ENCODE peak calls at places on chromosomes 6 and 20, in nine cellular contexts. One of them, this sample, is unnamed.

GRCh38 chr6:168206681-168207274 is 112.8 kb downstream of the DACT2 start:
- DNase-seq in CD8-positive, alpha-beta T cell: no peak
- DNase-seq in Panc1: no peak
- DNase-seq in posterior vena cava: peak; percentile 78
- DNase-seq in NCI-H510A treated with DMSO at 0.1 percent for 48 hours: no peak
- DNase-seq in AG09319: no peak
- DNase-seq in C1 segment of cervical spinal cord: no peak
- DNase-seq in HS-5: no peak
- DNase-seq in activated CD4-positive, alpha-beta T cell treated with anti-CD3 and anti-CD28 coated beads for 48 hours: no peak
- DNase-seq in this sample: no peak

GRCh38 chr6:127972815-127973214 is 72.0 kb upstream of the THEMIS start:
- DNase-seq in CD8-positive, alpha-beta T cell: no peak
- DNase-seq in Panc1: no peak
- DNase-seq in posterior vena cava: no peak
- DNase-seq in NCI-H510A treated with DMSO at 0.1 percent for 48 hours: no peak
- DNase-seq in AG09319: no peak
- DNase-seq in C1 segment of cervical spinal cord: no peak
- DNase-seq in HS-5: no peak
- DNase-seq in activated CD4-positive, alpha-beta T cell treated with anti-CD3 and anti-CD28 coated beads for 48 hours: peak; percentile 66
- DNase-seq in this sample: no peak

GRCh38 chr20:38260025-38260377 is 534 bp downstream of the KIAA1755 start:
- DNase-seq in CD8-positive, alpha-beta T cell: no peak
- DNase-seq in Panc1: no peak
- DNase-seq in posterior vena cava: peak; percentile 16
- DNase-seq in NCI-H510A treated with DMSO at 0.1 percent for 48 hours: no peak
- DNase-seq in AG09319: no peak
- DNase-seq in C1 segment of cervical spinal cord: peak; percentile 43
- DNase-seq in HS-5: no peak
- DNase-seq in activated CD4-positive, alpha-beta T cell treated with anti-CD3 and anti-CD28 coated beads for 48 hours: no peak
- DNase-seq in this sample: no peak

GRCh38 chr6:2085657-2086056 is 159.7 kb downstream of the GMDS start:
- DNase-seq in CD8-positive, alpha-beta T cell: no peak
- DNase-seq in Panc1: no peak
- DNase-seq in posterior vena cava: no peak
- DNase-seq in NCI-H510A treated with DMSO at 0.1 percent for 48 hours: no peak
- DNase-seq in AG09319: no peak
- DNase-seq in C1 segment of cervical spinal cord: no peak
- DNase-seq in HS-5: no peak
- DNase-seq in activated CD4-positive, alpha-beta T cell treated with anti-CD3 and anti-CD28 coated beads for 48 hours: no peak
- DNase-seq in this sample: no peak

GRCh38 chr20:2752631-2753455 is 47.6 kb downstream of the CPXM1 start:
- DNase-seq in CD8-positive, alpha-beta T cell: peak; percentile 18
- DNase-seq in Panc1: no peak
- DNase-seq in posterior vena cava: no peak
- DNase-seq in NCI-H510A treated with DMSO at 0.1 percent for 48 hours: no peak
- DNase-seq in AG09319: no peak
- DNase-seq in C1 segment of cervical spinal cord: no peak
- DNase-seq in HS-5: no peak
- DNase-seq in activated CD4-positive, alpha-beta T cell treated with anti-CD3 and anti-CD28 coated beads for 48 hours: peak; percentile 57
- DNase-seq in this sample: no peak

GRCh38 chr20:10798811-10799210 is 125.0 kb upstream of the JAG1 start:
- DNase-seq in CD8-positive, alpha-beta T cell: no peak
- DNase-seq in Panc1: no peak
- DNase-seq in posterior vena cava: no peak
- DNase-seq in NCI-H510A treated with DMSO at 0.1 percent for 48 hours: no peak
- DNase-seq in AG09319: no peak
- DNase-seq in C1 segment of cervical spinal cord: no peak
- DNase-seq in HS-5: no peak
- DNase-seq in activated CD4-positive, alpha-beta T cell treated with anti-CD3 and anti-CD28 coated beads for 48 hours: no peak
- DNase-seq in this sample: no peak

GRCh38 chr6:57252975-57253374 is 30.9 kb upstream of the RAB23 start:
- DNase-seq in CD8-positive, alpha-beta T cell: no peak
- DNase-seq in Panc1: no peak
- DNase-seq in posterior vena cava: no peak
- DNase-seq in NCI-H510A treated with DMSO at 0.1 percent for 48 hours: no peak
- DNase-seq in AG09319: no peak
- DNase-seq in C1 segment of cervical spinal cord: no peak
- DNase-seq in HS-5: no peak
- DNase-seq in activated CD4-positive, alpha-beta T cell treated with anti-CD3 and anti-CD28 coated beads for 48 hours: no peak
- DNase-seq in this sample: no peak

GRCh38 chr6:118542184-118542952 is 5.7 kb upstream of the PLN start:
- DNase-seq in CD8-positive, alpha-beta T cell: no peak
- DNase-seq in Panc1: no peak
- DNase-seq in posterior vena cava: no peak
- DNase-seq in NCI-H510A treated with DMSO at 0.1 percent for 48 hours: no peak
- DNase-seq in AG09319: no peak
- DNase-seq in C1 segment of cervical spinal cord: no peak
- DNase-seq in HS-5: no peak
- DNase-seq in activated CD4-positive, alpha-beta T cell treated with anti-CD3 and anti-CD28 coated beads for 48 hours: no peak
- DNase-seq in this sample: peak; percentile 50

GRCh38 chr6:150959071-150959637 is 93.7 kb downstream of the MTHFD1L start:
- DNase-seq in CD8-positive, alpha-beta T cell: no peak
- DNase-seq in Panc1: no peak
- DNase-seq in posterior vena cava: no peak
- DNase-seq in NCI-H510A treated with DMSO at 0.1 percent for 48 hours: no peak
- DNase-seq in AG09319: no peak
- DNase-seq in C1 segment of cervical spinal cord: no peak
- DNase-seq in HS-5: no peak
- DNase-seq in activated CD4-positive, alpha-beta T cell treated with anti-CD3 and anti-CD28 coated beads for 48 hours: no peak
- DNase-seq in this sample: no peak

GRCh38 chr6:25083784-25084507 is 148.2 kb upstream of the RIPOR2 start:
- DNase-seq in CD8-positive, alpha-beta T cell: no peak
- DNase-seq in Panc1: no peak
- DNase-seq in posterior vena cava: no peak
- DNase-seq in NCI-H510A treated with DMSO at 0.1 percent for 48 hours: no peak
- DNase-seq in AG09319: no peak
- DNase-seq in C1 segment of cervical spinal cord: no peak
- DNase-seq in HS-5: no peak
- DNase-seq in activated CD4-positive, alpha-beta T cell treated with anti-CD3 and anti-CD28 coated beads for 48 hours: no peak
- DNase-seq in this sample: no peak

GRCh38 chr20:15759546-15760216 is 813.6 kb downstream of the KIF16B start:
- DNase-seq in CD8-positive, alpha-beta T cell: no peak
- DNase-seq in Panc1: no peak
- DNase-seq in posterior vena cava: no peak
- DNase-seq in NCI-H510A treated with DMSO at 0.1 percent for 48 hours: no peak
- DNase-seq in AG09319: peak; percentile 1
- DNase-seq in C1 segment of cervical spinal cord: no peak
- DNase-seq in HS-5: no peak
- DNase-seq in activated CD4-positive, alpha-beta T cell treated with anti-CD3 and anti-CD28 coated beads for 48 hours: no peak
- DNase-seq in this sample: peak; percentile 18

GRCh38 chr20:4243071-4243470 is 227.7 kb upstream of the RNF24 start:
- DNase-seq in CD8-positive, alpha-beta T cell: no peak
- DNase-seq in Panc1: no peak
- DNase-seq in posterior vena cava: no peak
- DNase-seq in NCI-H510A treated with DMSO at 0.1 percent for 48 hours: no peak
- DNase-seq in AG09319: no peak
- DNase-seq in C1 segment of cervical spinal cord: no peak
- DNase-seq in HS-5: no peak
- DNase-seq in activated CD4-positive, alpha-beta T cell treated with anti-CD3 and anti-CD28 coated beads for 48 hours: no peak
- DNase-seq in this sample: no peak

GRCh38 chr6:7249946-7250643 is 62.9 kb downstream of the SSR1 start:
- DNase-seq in CD8-positive, alpha-beta T cell: no peak
- DNase-seq in Panc1: no peak
- DNase-seq in posterior vena cava: peak; percentile 62
- DNase-seq in NCI-H510A treated with DMSO at 0.1 percent for 48 hours: no peak
- DNase-seq in AG09319: no peak
- DNase-seq in C1 segment of cervical spinal cord: no peak
- DNase-seq in HS-5: no peak
- DNase-seq in activated CD4-positive, alpha-beta T cell treated with anti-CD3 and anti-CD28 coated beads for 48 hours: no peak
- DNase-seq in this sample: no peak

GRCh38 chr6:14309516-14309915 is 191.9 kb downstream of the CD83 start:
- DNase-seq in CD8-positive, alpha-beta T cell: no peak
- DNase-seq in Panc1: no peak
- DNase-seq in posterior vena cava: no peak
- DNase-seq in NCI-H510A treated with DMSO at 0.1 percent for 48 hours: peak; percentile 13
- DNase-seq in AG09319: no peak
- DNase-seq in C1 segment of cervical spinal cord: no peak
- DNase-seq in HS-5: no peak
- DNase-seq in activated CD4-positive, alpha-beta T cell treated with anti-CD3 and anti-CD28 coated beads for 48 hours: no peak
- DNase-seq in this sample: no peak

GRCh38 chr6:54980511-54981275 is 134.1 kb downstream of the FAM83B start:
- DNase-seq in CD8-positive, alpha-beta T cell: no peak
- DNase-seq in Panc1: no peak
- DNase-seq in posterior vena cava: no peak
- DNase-seq in NCI-H510A treated with DMSO at 0.1 percent for 48 hours: no peak
- DNase-seq in AG09319: peak; percentile 12
- DNase-seq in C1 segment of cervical spinal cord: no peak
- DNase-seq in HS-5: peak; percentile 69
- DNase-seq in activated CD4-positive, alpha-beta T cell treated with anti-CD3 and anti-CD28 coated beads for 48 hours: no peak
- DNase-seq in this sample: peak; percentile 77

GRCh38 chr6:73413102-73413501 is 18.5 kb downstream of the DDX43 start:
- DNase-seq in CD8-positive, alpha-beta T cell: no peak
- DNase-seq in Panc1: no peak
- DNase-seq in posterior vena cava: no peak
- DNase-seq in NCI-H510A treated with DMSO at 0.1 percent for 48 hours: no peak
- DNase-seq in AG09319: no peak
- DNase-seq in C1 segment of cervical spinal cord: no peak
- DNase-seq in HS-5: no peak
- DNase-seq in activated CD4-positive, alpha-beta T cell treated with anti-CD3 and anti-CD28 coated beads for 48 hours: no peak
- DNase-seq in this sample: no peak

GRCh38 chr20:33812673-33813462 is 1.7 kb downstream of the CHMP4B start:
- DNase-seq in CD8-positive, alpha-beta T cell: no peak
- DNase-seq in Panc1: no peak
- DNase-seq in posterior vena cava: no peak
- DNase-seq in NCI-H510A treated with DMSO at 0.1 percent for 48 hours: peak; percentile 34
- DNase-seq in AG09319: no peak
- DNase-seq in C1 segment of cervical spinal cord: no peak
- DNase-seq in HS-5: no peak
- DNase-seq in activated CD4-positive, alpha-beta T cell treated with anti-CD3 and anti-CD28 coated beads for 48 hours: no peak
- DNase-seq in this sample: no peak

GRCh38 chr6:144753023-144753705 is 468.0 kb downstream of the UTRN start:
- DNase-seq in CD8-positive, alpha-beta T cell: no peak
- DNase-seq in Panc1: no peak
- DNase-seq in posterior vena cava: no peak
- DNase-seq in NCI-H510A treated with DMSO at 0.1 percent for 48 hours: no peak
- DNase-seq in AG09319: no peak
- DNase-seq in C1 segment of cervical spinal cord: no peak
- DNase-seq in HS-5: no peak
- DNase-seq in activated CD4-positive, alpha-beta T cell treated with anti-CD3 and anti-CD28 coated beads for 48 hours: no peak
- DNase-seq in this sample: no peak

GRCh38 chr20:19850190-19850533 is 92.1 kb downstream of the RIN2 start:
- DNase-seq in CD8-positive, alpha-beta T cell: no peak
- DNase-seq in Panc1: no peak
- DNase-seq in posterior vena cava: no peak
- DNase-seq in NCI-H510A treated with DMSO at 0.1 percent for 48 hours: no peak
- DNase-seq in AG09319: no peak
- DNase-seq in C1 segment of cervical spinal cord: no peak
- DNase-seq in HS-5: no peak
- DNase-seq in activated CD4-positive, alpha-beta T cell treated with anti-CD3 and anti-CD28 coated beads for 48 hours: no peak
- DNase-seq in this sample: no peak

GRCh38 chr6:5763871-5764270 is 242.9 kb downstream of the NRN1 start:
- DNase-seq in CD8-positive, alpha-beta T cell: no peak
- DNase-seq in Panc1: no peak
- DNase-seq in posterior vena cava: no peak
- DNase-seq in NCI-H510A treated with DMSO at 0.1 percent for 48 hours: no peak
- DNase-seq in AG09319: no peak
- DNase-seq in C1 segment of cervical spinal cord: no peak
- DNase-seq in HS-5: no peak
- DNase-seq in activated CD4-positive, alpha-beta T cell treated with anti-CD3 and anti-CD28 coated beads for 48 hours: no peak
- DNase-seq in this sample: no peak

GRCh38 chr6:154508573-154509375 is 1.7 kb downstream of the CNKSR3 start:
- DNase-seq in CD8-positive, alpha-beta T cell: no peak
- DNase-seq in Panc1: no peak
- DNase-seq in posterior vena cava: no peak
- DNase-seq in NCI-H510A treated with DMSO at 0.1 percent for 48 hours: no peak
- DNase-seq in AG09319: no peak
- DNase-seq in C1 segment of cervical spinal cord: no peak
- DNase-seq in HS-5: no peak
- DNase-seq in activated CD4-positive, alpha-beta T cell treated with anti-CD3 and anti-CD28 coated beads for 48 hours: no peak
- DNase-seq in this sample: no peak

GRCh38 chr6:106163966-106164877 is 78.1 kb downstream of the PRDM1 start:
- DNase-seq in CD8-positive, alpha-beta T cell: no peak
- DNase-seq in Panc1: no peak
- DNase-seq in posterior vena cava: no peak
- DNase-seq in NCI-H510A treated with DMSO at 0.1 percent for 48 hours: no peak
- DNase-seq in AG09319: peak; percentile 48
- DNase-seq in C1 segment of cervical spinal cord: no peak
- DNase-seq in HS-5: no peak
- DNase-seq in activated CD4-positive, alpha-beta T cell treated with anti-CD3 and anti-CD28 coated beads for 48 hours: peak; percentile 83
- DNase-seq in this sample: peak; percentile 65

GRCh38 chr20:39342463-39342862 is 380.3 kb downstream of the DHX35 start:
- DNase-seq in CD8-positive, alpha-beta T cell: no peak
- DNase-seq in Panc1: no peak
- DNase-seq in posterior vena cava: no peak
- DNase-seq in NCI-H510A treated with DMSO at 0.1 percent for 48 hours: no peak
- DNase-seq in AG09319: no peak
- DNase-seq in C1 segment of cervical spinal cord: no peak
- DNase-seq in HS-5: no peak
- DNase-seq in activated CD4-positive, alpha-beta T cell treated with anti-CD3 and anti-CD28 coated beads for 48 hours: no peak
- DNase-seq in this sample: no peak

GRCh38 chr6:125129354-125129753 is 24.2 kb upstream of the TPD52L1 start:
- DNase-seq in CD8-positive, alpha-beta T cell: no peak
- DNase-seq in Panc1: no peak
- DNase-seq in posterior vena cava: no peak
- DNase-seq in NCI-H510A treated with DMSO at 0.1 percent for 48 hours: no peak
- DNase-seq in AG09319: no peak
- DNase-seq in C1 segment of cervical spinal cord: no peak
- DNase-seq in HS-5: no peak
- DNase-seq in activated CD4-positive, alpha-beta T cell treated with anti-CD3 and anti-CD28 coated beads for 48 hours: no peak
- DNase-seq in this sample: no peak

GRCh38 chr6:166162599-166163342 is 4.9 kb downstream of the TBXT start:
- DNase-seq in CD8-positive, alpha-beta T cell: no peak
- DNase-seq in Panc1: no peak
- DNase-seq in posterior vena cava: no peak
- DNase-seq in NCI-H510A treated with DMSO at 0.1 percent for 48 hours: no peak
- DNase-seq in AG09319: no peak
- DNase-seq in C1 segment of cervical spinal cord: no peak
- DNase-seq in HS-5: no peak
- DNase-seq in activated CD4-positive, alpha-beta T cell treated with anti-CD3 and anti-CD28 coated beads for 48 hours: peak; percentile 73
- DNase-seq in this sample: no peak

GRCh38 chr20:50196248-50196647 is 5.6 kb downstream of the CEBPB start:
- DNase-seq in CD8-positive, alpha-beta T cell: no peak
- DNase-seq in Panc1: no peak
- DNase-seq in posterior vena cava: no peak
- DNase-seq in NCI-H510A treated with DMSO at 0.1 percent for 48 hours: no peak
- DNase-seq in AG09319: no peak
- DNase-seq in C1 segment of cervical spinal cord: no peak
- DNase-seq in HS-5: no peak
- DNase-seq in activated CD4-positive, alpha-beta T cell treated with anti-CD3 and anti-CD28 coated beads for 48 hours: no peak
- DNase-seq in this sample: no peak

GRCh38 chr6:166305562-166306117 is 2.6 kb downstream of the PRR18 start:
- DNase-seq in CD8-positive, alpha-beta T cell: no peak
- DNase-seq in Panc1: no peak
- DNase-seq in posterior vena cava: no peak
- DNase-seq in NCI-H510A treated with DMSO at 0.1 percent for 48 hours: peak; percentile 46
- DNase-seq in AG09319: no peak
- DNase-seq in C1 segment of cervical spinal cord: no peak
- DNase-seq in HS-5: no peak
- DNase-seq in activated CD4-positive, alpha-beta T cell treated with anti-CD3 and anti-CD28 coated beads for 48 hours: no peak
- DNase-seq in this sample: no peak

GRCh38 chr6:39092124-39092523 is 22.9 kb downstream of the SAYSD1 start:
- DNase-seq in CD8-positive, alpha-beta T cell: no peak
- DNase-seq in Panc1: no peak
- DNase-seq in posterior vena cava: no peak
- DNase-seq in NCI-H510A treated with DMSO at 0.1 percent for 48 hours: no peak
- DNase-seq in AG09319: no peak
- DNase-seq in C1 segment of cervical spinal cord: no peak
- DNase-seq in HS-5: no peak
- DNase-seq in activated CD4-positive, alpha-beta T cell treated with anti-CD3 and anti-CD28 coated beads for 48 hours: no peak
- DNase-seq in this sample: no peak

GRCh38 chr20:61986762-61987321 is 78.8 kb downstream of the TAF4 start:
- DNase-seq in CD8-positive, alpha-beta T cell: no peak
- DNase-seq in Panc1: no peak
- DNase-seq in posterior vena cava: no peak
- DNase-seq in NCI-H510A treated with DMSO at 0.1 percent for 48 hours: no peak
- DNase-seq in AG09319: no peak
- DNase-seq in C1 segment of cervical spinal cord: no peak
- DNase-seq in HS-5: no peak
- DNase-seq in activated CD4-positive, alpha-beta T cell treated with anti-CD3 and anti-CD28 coated beads for 48 hours: no peak
- DNase-seq in this sample: no peak

GRCh38 chr20:23078351-23078993 is 7.7 kb downstream of the CD93 start:
- DNase-seq in CD8-positive, alpha-beta T cell: no peak
- DNase-seq in Panc1: no peak
- DNase-seq in posterior vena cava: no peak
- DNase-seq in NCI-H510A treated with DMSO at 0.1 percent for 48 hours: no peak
- DNase-seq in AG09319: peak; percentile 10
- DNase-seq in C1 segment of cervical spinal cord: no peak
- DNase-seq in HS-5: no peak
- DNase-seq in activated CD4-positive, alpha-beta T cell treated with anti-CD3 and anti-CD28 coated beads for 48 hours: no peak
- DNase-seq in this sample: no peak

GRCh38 chr6:166738778-166739654 is 112.0 kb upstream of the RPS6KA2 start:
- DNase-seq in CD8-positive, alpha-beta T cell: no peak
- DNase-seq in Panc1: no peak
- DNase-seq in posterior vena cava: no peak
- DNase-seq in NCI-H510A treated with DMSO at 0.1 percent for 48 hours: no peak
- DNase-seq in AG09319: no peak
- DNase-seq in C1 segment of cervical spinal cord: no peak
- DNase-seq in HS-5: no peak
- DNase-seq in activated CD4-positive, alpha-beta T cell treated with anti-CD3 and anti-CD28 coated beads for 48 hours: no peak
- DNase-seq in this sample: no peak